ENCODE peak calls at places on chromosomes 4 and X, in four cellular contexts. O, Q, R and H are unnamed samples.

GRCh38 chr4:140609548-140610425 is 41.0 kb upstream of the UCP1 start:
- DNase-seq in Q (peak; percentile 53), O (peak; percentile 37), R (no peak), H (peak; percentile 41)

GRCh38 chr4:182107931-182108330 is 135.3 kb upstream of the TENM3 start:
- DNase-seq in R (no peak), O (no peak), Q (no peak), H (no peak)

GRCh38 chr4:161573836-161574235 is 590.0 kb downstream of the FSTL5 start:
- DNase-seq in O (no peak), R (no peak), Q (no peak), H (no peak)

GRCh38 chrX:12657433-12657832 is 133.8 kb upstream of the PRPS2 start:
- DNase-seq in Q (no peak), R (no peak), O (no peak), H (no peak)

GRCh38 chr4:8728536-8729407 is 136.2 kb downstream of the CPZ start:
- DNase-seq in O (no peak), R (no peak), Q (no peak), H (no peak)

GRCh38 chrX:50707376-50707775 is 106.6 kb downstream of the SHROOM4 start:
- DNase-seq in R (no peak), Q (no peak), O (no peak), H (no peak)

GRCh38 chr4:82677327-82677726 is 115.5 kb upstream of the TMEM150C start:
- DNase-seq in Q (no peak), R (no peak), O (no peak), H (no peak)

GRCh38 chr4:128353791-128354190 is 66.2 kb upstream of the PGRMC2 start:
- DNase-seq in R (no peak), Q (no peak), O (no peak), H (no peak)

GRCh38 chr4:184804621-184805020 is 21.1 kb downstream of the ACSL1 start:
- DNase-seq in O (no peak), R (no peak), Q (no peak), H (no peak)

GRCh38 chr4:90137545-90137944 is 10.4 kb downstream of the CCSER1 start:
- DNase-seq in Q (peak; percentile 3), O (no peak), R (no peak), H (no peak)

GRCh38 chr4:118224239-118224829 is 128.5 kb downstream of the PRSS12 start:
- DNase-seq in Q (peak; percentile 43), O (peak; percentile 18), R (no peak), H (peak; percentile 67)

GRCh38 chr4:3250438-3250955 is 1.5 kb downstream of the MSANTD1 start:
- DNase-seq in O (no peak), Q (peak; percentile 41), R (no peak), H (no peak)

GRCh38 chrX:25016361-25016671 is 551 bp upstream of the ARX start:
- DNase-seq in R (no peak), Q (no peak), O (no peak), H (no peak)

GRCh38 chr4:6464842-6465588 is 7.4 kb downstream of the PPP2R2C start:
- DNase-seq in R (peak; percentile 35), Q (no peak), O (peak; percentile 79), H (no peak)

GRCh38 chrX:6708041-6708440 is 173.1 kb upstream of the VCX3A start:
- DNase-seq in R (no peak), Q (no peak), O (no peak), H (no peak)

GRCh38 chr4:86957214-86957613 is 22.4 kb downstream of the AFF1 start:
- DNase-seq in O (no peak), R (no peak), Q (no peak), H (no peak)

DNA sequence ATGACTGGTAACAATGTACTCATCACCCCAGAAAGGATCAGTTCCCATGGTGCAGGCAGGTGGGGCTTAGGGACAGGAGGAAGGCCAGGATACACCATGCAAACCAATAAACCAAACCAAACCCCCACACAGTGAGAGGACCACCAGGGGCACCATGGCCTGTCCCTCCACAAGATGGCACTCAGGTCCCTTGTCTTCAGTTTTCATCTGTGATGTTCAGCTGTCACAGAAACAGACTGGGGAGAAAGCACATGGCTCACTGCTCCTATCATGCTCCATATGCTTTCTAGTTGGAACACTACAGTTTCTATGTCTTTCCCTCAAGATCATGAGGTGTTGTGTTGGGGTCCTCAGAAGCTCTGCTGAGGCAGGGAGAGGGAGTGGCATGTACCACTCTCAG is 10.1 kb downstream of the HS3ST1 start:
- DNase-seq in O (no peak), R (no peak), Q (no peak), H (no peak)
- TF ChIP-seq CTCF in O (no peak), R (peak; percentile 10), Q (no peak), H (peak; percentile 28)

DNA sequence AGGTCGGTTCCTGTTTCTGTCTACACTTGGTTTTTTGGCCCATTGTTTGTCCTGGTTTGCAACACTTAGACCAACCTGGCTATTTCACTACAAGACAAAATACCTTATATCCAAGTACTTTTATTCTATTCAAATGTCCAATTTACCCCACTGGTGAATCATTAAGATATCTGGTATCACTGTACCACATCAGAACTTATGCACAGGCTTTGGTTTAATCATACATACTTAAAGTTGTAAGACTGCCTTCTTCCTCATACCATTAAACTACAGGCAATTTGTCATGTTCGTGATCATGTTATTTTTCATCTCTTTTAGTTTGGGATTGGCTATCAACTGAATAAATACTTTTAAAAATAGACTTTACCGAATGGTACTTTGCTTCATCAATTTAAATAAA is 53.0 kb upstream of the ATOH1 start:
- DNase-seq in R (no peak), Q (no peak), O (no peak), H (no peak)
- TF ChIP-seq FOSL1 in R (no peak), Q (no peak), O (no peak), H (no peak)

GRCh38 chrX:136839196-136839595 is 41.3 kb downstream of the RBMX start:
- DNase-seq in O (no peak), R (no peak), Q (no peak), H (no peak)

DNA sequence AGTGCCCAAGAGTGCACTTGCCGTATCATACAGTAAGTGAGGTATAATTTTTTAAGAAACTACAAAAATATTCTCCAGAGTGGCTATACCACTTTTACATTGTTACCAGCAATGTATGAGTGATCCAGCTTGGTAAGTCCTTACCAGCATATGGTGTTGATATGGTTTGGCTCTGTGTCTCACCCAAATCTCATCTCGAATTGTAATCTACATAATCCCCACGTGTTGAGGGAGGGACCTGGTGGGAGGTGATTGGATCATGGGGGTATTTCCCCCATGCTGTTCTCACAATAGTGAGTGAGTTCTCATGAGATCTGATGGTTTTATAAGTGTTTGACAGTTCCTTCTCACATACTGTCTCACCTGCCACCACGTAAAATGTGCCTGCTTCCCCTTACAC is 44.8 kb downstream of the RBMX start:
- DNase-seq in R (no peak), Q (no peak), O (no peak), H (no peak)
- TF ChIP-seq CTCF in R (no peak), Q (no peak), O (no peak), H (no peak)

GRCh38 chrX:46587753-46588171 is 14.2 kb downstream of the CHST7 start:
- DNase-seq in O (no peak), Q (no peak), R (no peak), H (no peak)

GRCh38 chrX:46587158-46587557 is 13.6 kb downstream of the CHST7 start:
- DNase-seq in Q (no peak), O (no peak), R (no peak), H (no peak)

GRCh38 chrX:46595084-46595483 is 21.5 kb downstream of the CHST7 start:
- DNase-seq in O (no peak), Q (no peak), R (no peak), H (no peak)

GRCh38 chrX:46588263-46588662 is 14.7 kb downstream of the CHST7 start:
- DNase-seq in O (no peak), Q (no peak), R (peak; percentile 47), H (no peak)

GRCh38 chrX:46589977-46590723 is 16.6 kb downstream of the CHST7 start:
- DNase-seq in R (no peak), O (no peak), Q (no peak), H (no peak)
- TF ChIP-seq FOSL1 in R (no peak), O (no peak), Q (no peak), H (no peak)